ENCODE peak calls at places on chromosomes 3 and 15, in four cellular contexts. C, T, I and F are unnamed samples.

GRCh38 chr3:10516835-10517465 is 11.6 kb upstream of the ATP2B2 start:
- DNase-seq in I (no peak), T (no peak), C (no peak), F (no peak)

GRCh38 chr3:169308654-169309325 is 354.7 kb downstream of the MECOM start:
- DNase-seq in T (no peak), C (no peak), I (peak; percentile 33), F (no peak)

GRCh38 chr15:95741830-95742229 is 588.7 kb upstream of the NR2F2 start:
- DNase-seq in C (no peak), T (no peak), I (no peak), F (no peak)

GRCh38 chr15:55284461-55284860 is 5.2 kb downstream of the RAB27A start:
- DNase-seq in I (no peak), T (no peak), C (no peak), F (no peak)

GRCh38 chr3:155233213-155233612 is 60.3 kb downstream of the STRIT1 start:
- DNase-seq in T (peak; percentile 90), C (no peak), I (peak; percentile 91), F (no peak)

GRCh38 chr15:32677238-32677750 is 35.8 kb downstream of the SCG5 start:
- DNase-seq in I (no peak), T (no peak), C (no peak), F (no peak)

GRCh38 chr3:159991591-159991990 is 3.0 kb downstream of the IL12A start:
- DNase-seq in C (no peak), I (no peak), T (no peak), F (no peak)

GRCh38 chr15:38885477-38885952 is 320.9 kb upstream of the RASGRP1 start:
- DNase-seq in I (peak; percentile 67), T (no peak), C (no peak), F (no peak)